ENCODE peak calls at places on chromosomes 3 and 15, in five cellular contexts. One of them, this sample, is unnamed.

GRCh38 chr3:58009026-58009748 is 965 bp downstream of the FLNB start:
- DNase-seq in right atrium auricular region: no peak
- DNase-seq in SK-N-SH: peak; percentile 72
- DNase-seq in mesendoderm: peak; percentile 40
- DNase-seq in psoas muscle: no peak
- DNase-seq in this sample: peak; percentile 83

GRCh38 chr15:73593278-73594074 is 39.7 kb downstream of the NPTN start:
- DNase-seq in psoas muscle: no peak
- DNase-seq in mesendoderm: no peak
- DNase-seq in SK-N-SH: peak; percentile 68
- DNase-seq in right atrium auricular region: no peak
- DNase-seq in this sample: no peak

GRCh38 chr3:112131111-112131510 is 1.9 kb downstream of the GCSAM start:
- DNase-seq in right atrium auricular region: no peak
- DNase-seq in SK-N-SH: no peak
- DNase-seq in mesendoderm: no peak
- DNase-seq in psoas muscle: no peak
- DNase-seq in this sample: no peak

GRCh38 chr15:95162521-95162920 is 931.2 kb downstream of the MCTP2 start:
- DNase-seq in mesendoderm: no peak
- DNase-seq in psoas muscle: no peak
- DNase-seq in SK-N-SH: no peak
- DNase-seq in right atrium auricular region: no peak
- DNase-seq in this sample: no peak

GRCh38 chr3:152307829-152308474 is 39.2 kb downstream of the MBNL1 start:
- DNase-seq in mesendoderm: peak; percentile 21
- DNase-seq in psoas muscle: no peak
- DNase-seq in right atrium auricular region: no peak
- DNase-seq in SK-N-SH: no peak
- DNase-seq in this sample: no peak

GRCh38 chr3:134640872-134641470 is 9.9 kb downstream of the KY start:
- DNase-seq in right atrium auricular region: peak; percentile 36
- DNase-seq in SK-N-SH: peak; percentile 64
- DNase-seq in psoas muscle: no peak
- DNase-seq in mesendoderm: peak; percentile 97
- DNase-seq in this sample: no peak

GRCh38 chr3:57169872-57170623 is 4.9 kb upstream of the IL17RD start:
- DNase-seq in SK-N-SH: peak; percentile 84
- DNase-seq in psoas muscle: peak; percentile 86
- DNase-seq in right atrium auricular region: peak; percentile 77
- DNase-seq in mesendoderm: peak; percentile 91
- DNase-seq in this sample: peak; percentile 66

GRCh38 chr3:127274200-127274599 is 13.6 kb downstream of the PRR20G start:
- DNase-seq in right atrium auricular region: peak; percentile 36
- DNase-seq in psoas muscle: no peak
- DNase-seq in mesendoderm: no peak
- DNase-seq in SK-N-SH: no peak
- DNase-seq in this sample: no peak

GRCh38 chr3:113626513-113627371 is 69.7 kb downstream of the USF3 start:
- DNase-seq in mesendoderm: peak; percentile 80
- DNase-seq in psoas muscle: peak; percentile 64
- DNase-seq in SK-N-SH: peak; percentile 73
- DNase-seq in right atrium auricular region: no peak
- DNase-seq in this sample: peak; percentile 69

GRCh38 chr3:54094926-54095325 is 27.4 kb upstream of the CACNA2D3 start:
- DNase-seq in right atrium auricular region: no peak
- DNase-seq in psoas muscle: no peak
- DNase-seq in mesendoderm: no peak
- DNase-seq in SK-N-SH: no peak
- DNase-seq in this sample: no peak

GRCh38 chr15:53739187-53739586 is 20.3 kb downstream of the WDR72 start:
- DNase-seq in mesendoderm: no peak
- DNase-seq in right atrium auricular region: no peak
- DNase-seq in SK-N-SH: no peak
- DNase-seq in psoas muscle: no peak
- DNase-seq in this sample: no peak

GRCh38 chr3:124826703-124827102 is 60.5 kb downstream of the ITGB5 start:
- DNase-seq in psoas muscle: no peak
- DNase-seq in right atrium auricular region: no peak
- DNase-seq in SK-N-SH: no peak
- DNase-seq in mesendoderm: peak; percentile 75
- DNase-seq in this sample: no peak

GRCh38 chr3:119967353-119968006 is 126.8 kb downstream of the GSK3B start:
- DNase-seq in SK-N-SH: no peak
- DNase-seq in right atrium auricular region: no peak
- DNase-seq in mesendoderm: no peak
- DNase-seq in psoas muscle: no peak
- DNase-seq in this sample: no peak

GRCh38 chr15:73575636-73576247 is 57.4 kb downstream of the NPTN start:
- DNase-seq in SK-N-SH: no peak
- DNase-seq in mesendoderm: no peak
- DNase-seq in right atrium auricular region: no peak
- DNase-seq in psoas muscle: no peak
- DNase-seq in this sample: no peak

GRCh38 chr3:3179407-3180094 is at the start of gene CRBN:
- DNase-seq in right atrium auricular region: peak; percentile 80
- DNase-seq in psoas muscle: peak; percentile 92
- DNase-seq in SK-N-SH: peak; percentile 98
- DNase-seq in mesendoderm: peak; percentile 92
- DNase-seq in this sample: peak; percentile 90

GRCh38 chr15:66595937-66596545 is 30.2 kb upstream of the LCTL start:
- DNase-seq in mesendoderm: no peak
- DNase-seq in right atrium auricular region: no peak
- DNase-seq in SK-N-SH: no peak
- DNase-seq in psoas muscle: no peak
- DNase-seq in this sample: no peak

GRCh38 chr3:26271848-26272247 is 350.7 kb upstream of the LRRC3B start:
- DNase-seq in SK-N-SH: no peak
- DNase-seq in right atrium auricular region: no peak
- DNase-seq in mesendoderm: no peak
- DNase-seq in psoas muscle: no peak
- DNase-seq in this sample: no peak

GRCh38 chr3:120487079-120487693 is 36.4 kb upstream of the FSTL1 start:
- DNase-seq in SK-N-SH: no peak
- DNase-seq in right atrium auricular region: no peak
- DNase-seq in mesendoderm: no peak
- DNase-seq in psoas muscle: no peak
- DNase-seq in this sample: no peak

GRCh38 chr15:99435761-99436346 is 129.9 kb upstream of the MEF2A start:
- DNase-seq in psoas muscle: peak; percentile 42
- DNase-seq in right atrium auricular region: peak; percentile 46
- DNase-seq in mesendoderm: no peak
- DNase-seq in SK-N-SH: no peak
- DNase-seq in this sample: no peak

GRCh38 chr3:157282261-157283191 is 122.6 kb upstream of the CCNL1 start:
- DNase-seq in psoas muscle: peak; percentile 52
- DNase-seq in SK-N-SH: no peak
- DNase-seq in right atrium auricular region: peak; percentile 74
- DNase-seq in mesendoderm: no peak
- DNase-seq in this sample: no peak

GRCh38 chr3:134294302-134294925 is 43.8 kb upstream of the RYK start:
- DNase-seq in SK-N-SH: no peak
- DNase-seq in psoas muscle: no peak
- DNase-seq in right atrium auricular region: no peak
- DNase-seq in mesendoderm: no peak
- DNase-seq in this sample: no peak

GRCh38 chr3:49872801-49873281 is 3.1 kb upstream of the CAMKV start:
- DNase-seq in right atrium auricular region: no peak
- DNase-seq in SK-N-SH: peak; percentile 56
- DNase-seq in psoas muscle: no peak
- DNase-seq in mesendoderm: peak; percentile 29
- DNase-seq in this sample: no peak
- H3K36me3 ChIP-seq in right atrium auricular region: no peaks in the 10 kb centered on the region
- H3K36me3 ChIP-seq in SK-N-SH: no peaks in the 10 kb centered on the region
- H3K36me3 ChIP-seq in psoas muscle: no peaks in the 10 kb centered on the region
- H3K36me3 ChIP-seq in mesendoderm: no peaks in the 10 kb centered on the region
- H3K36me3 ChIP-seq in this sample: no peaks in the 10 kb centered on the region

GRCh38 chr15:37900286-37901221 is 33.9 kb upstream of the TMCO5A start:
- DNase-seq in psoas muscle: no peak
- DNase-seq in right atrium auricular region: no peak
- DNase-seq in SK-N-SH: no peak
- DNase-seq in mesendoderm: no peak
- DNase-seq in this sample: no peak
- H3K4me3 ChIP-seq in psoas muscle: no peak overlapping the region
- H3K4me3 ChIP-seq in right atrium auricular region: no peak overlapping the region
- H3K4me3 ChIP-seq in SK-N-SH: peak overlapping the region; percentile 7
- H3K4me3 ChIP-seq in mesendoderm: no peak overlapping the region
- H3K4me3 ChIP-seq in this sample: no peak overlapping the region

GRCh38 chr3:50410593-50411139 is 51.3 kb upstream of the TMEM115 start:
- DNase-seq in psoas muscle: no peak
- DNase-seq in mesendoderm: no peak
- DNase-seq in right atrium auricular region: no peak
- DNase-seq in SK-N-SH: no peak
- DNase-seq in this sample: no peak
- H3K36me3 ChIP-seq in psoas muscle: no peaks in the 10 kb centered on the region
- H3K36me3 ChIP-seq in mesendoderm: no peaks in the 10 kb centered on the region
- H3K36me3 ChIP-seq in right atrium auricular region: no peaks in the 10 kb centered on the region
- H3K36me3 ChIP-seq in SK-N-SH: no peaks in the 10 kb centered on the region
- H3K36me3 ChIP-seq in this sample: no peaks in the 10 kb centered on the region

GRCh38 chr3:183943739-183944138 is 59.1 kb upstream of the PARL start:
- DNase-seq in right atrium auricular region: no peak
- DNase-seq in psoas muscle: no peak
- DNase-seq in mesendoderm: no peak
- DNase-seq in SK-N-SH: no peak
- DNase-seq in this sample: no peak

GRCh38 chr3:183941216-183941615 is 56.5 kb upstream of the PARL start:
- DNase-seq in psoas muscle: no peak
- DNase-seq in right atrium auricular region: no peak
- DNase-seq in SK-N-SH: no peak
- DNase-seq in mesendoderm: no peak
- DNase-seq in this sample: no peak

GRCh38 chr3:183931881-183932280 is 47.2 kb upstream of the PARL start:
- DNase-seq in right atrium auricular region: no peak
- DNase-seq in SK-N-SH: no peak
- DNase-seq in psoas muscle: no peak
- DNase-seq in mesendoderm: no peak
- DNase-seq in this sample: no peak

GRCh38 chr3:183933160-183933559 is 48.5 kb upstream of the PARL start:
- DNase-seq in psoas muscle: no peak
- DNase-seq in mesendoderm: no peak
- DNase-seq in right atrium auricular region: no peak
- DNase-seq in SK-N-SH: no peak
- DNase-seq in this sample: no peak

DNA sequence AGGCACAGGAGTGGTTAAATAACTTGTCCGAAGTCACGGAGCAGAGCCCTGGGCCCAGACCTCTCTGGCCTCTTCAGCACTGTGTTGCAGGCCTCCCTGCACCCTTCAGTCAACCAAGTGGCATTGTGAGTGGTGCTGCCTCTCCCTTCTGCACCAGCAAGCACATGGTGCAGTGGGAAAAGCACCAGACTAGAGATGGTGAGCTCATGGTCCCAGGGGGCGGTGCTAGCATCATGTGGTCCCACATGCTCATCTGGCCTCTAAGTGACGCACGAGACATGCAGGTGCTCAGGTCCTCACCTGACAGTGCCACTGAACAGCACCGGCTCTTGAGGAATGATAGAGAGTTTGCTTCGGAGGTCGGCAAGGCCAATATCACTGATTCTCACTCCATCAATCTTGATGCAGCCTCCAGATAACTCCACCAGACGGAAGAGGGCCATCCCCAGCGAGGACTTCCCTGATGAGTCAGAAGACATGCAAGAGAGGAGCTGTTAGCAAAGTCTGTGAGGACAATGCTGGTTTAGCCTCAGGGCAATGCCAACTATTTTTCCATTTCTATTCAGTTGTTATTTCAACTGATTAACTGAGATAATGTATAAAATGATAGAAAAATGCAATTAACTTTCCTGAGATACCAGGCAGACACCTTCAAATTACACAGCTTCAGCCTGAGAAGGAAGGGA is 53.1 kb upstream of the PARL start:
- DNase-seq in SK-N-SH: no peak
- DNase-seq in psoas muscle: no peak
- DNase-seq in mesendoderm: no peak
- DNase-seq in right atrium auricular region: no peak
- DNase-seq in this sample: no peak
- H3K4me3 ChIP-seq in SK-N-SH: no peak overlapping the region
- H3K4me3 ChIP-seq in psoas muscle: no peak overlapping the region
- H3K4me3 ChIP-seq in mesendoderm: no peak overlapping the region
- H3K4me3 ChIP-seq in right atrium auricular region: no peak overlapping the region
- H3K4me3 ChIP-seq in this sample: no peak overlapping the region

DNA sequence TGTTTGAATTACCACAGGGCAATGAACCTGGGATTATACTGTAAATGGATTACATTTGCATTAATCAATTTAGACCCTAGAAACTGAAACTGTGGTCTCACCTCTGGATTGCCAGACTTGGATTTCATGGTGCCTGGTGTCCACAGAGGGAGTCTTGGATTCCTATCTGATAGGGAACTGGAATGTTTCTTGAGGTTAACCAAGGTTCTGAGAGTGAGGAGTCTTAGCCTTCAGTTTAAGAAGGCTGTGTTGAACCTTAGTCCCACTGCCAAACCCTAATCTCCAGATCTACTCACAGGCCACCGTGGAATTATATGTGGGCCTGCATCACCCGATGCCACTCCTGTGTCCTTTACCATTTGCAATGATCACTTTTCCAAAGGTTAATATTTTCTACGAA is 88.1 kb downstream of the EFL1 start:
- DNase-seq in right atrium auricular region: no peak
- DNase-seq in SK-N-SH: no peak
- DNase-seq in mesendoderm: no peak
- DNase-seq in psoas muscle: no peak
- DNase-seq in this sample: no peak
- H3K36me3 ChIP-seq in right atrium auricular region: no peaks in the 10 kb centered on the region
- H3K36me3 ChIP-seq in SK-N-SH: peaks cover 3% of the 10 kb centered on the region
- H3K36me3 ChIP-seq in mesendoderm: no peaks in the 10 kb centered on the region
- H3K36me3 ChIP-seq in psoas muscle: no peaks in the 10 kb centered on the region
- H3K36me3 ChIP-seq in this sample: no peaks in the 10 kb centered on the region

GRCh38 chr3:30605005-30605404 is 1.4 kb upstream of the TGFBR2 start:
- DNase-seq in SK-N-SH: no peak
- DNase-seq in mesendoderm: no peak
- DNase-seq in right atrium auricular region: no peak
- DNase-seq in psoas muscle: no peak
- DNase-seq in this sample: no peak
- H3K4me3 ChIP-seq in SK-N-SH: no peak overlapping the region
- H3K4me3 ChIP-seq in mesendoderm: no peak overlapping the region
- H3K4me3 ChIP-seq in right atrium auricular region: no peak overlapping the region
- H3K4me3 ChIP-seq in psoas muscle: no peak overlapping the region
- H3K4me3 ChIP-seq in this sample: no peak overlapping the region

DNA sequence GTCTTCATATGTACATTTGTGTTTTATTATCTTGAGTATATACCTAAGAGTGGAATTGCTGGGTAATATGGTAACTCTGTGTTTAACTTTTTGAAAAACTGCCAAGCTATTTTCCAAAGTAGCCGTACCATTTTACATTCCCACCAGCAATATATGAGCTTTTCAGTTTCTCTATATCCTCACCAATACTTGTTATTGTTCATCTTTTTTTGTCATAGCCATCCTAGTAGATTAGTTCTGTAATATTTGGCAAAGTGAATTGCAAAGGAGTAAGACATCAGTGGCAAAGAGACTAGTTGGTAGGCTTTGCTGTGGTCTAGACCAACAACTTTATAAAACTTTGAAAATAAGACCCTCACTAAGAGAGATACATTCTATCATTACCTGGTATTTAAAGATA is 21.4 kb downstream of the OXSR1 start:
- DNase-seq in right atrium auricular region: no peak
- DNase-seq in psoas muscle: no peak
- DNase-seq in mesendoderm: no peak
- DNase-seq in SK-N-SH: no peak
- DNase-seq in this sample: no peak
- H3K36me3 ChIP-seq in right atrium auricular region: peaks cover 34% of the 10 kb centered on the region
- H3K36me3 ChIP-seq in psoas muscle: no peaks in the 10 kb centered on the region
- H3K36me3 ChIP-seq in mesendoderm: no peaks in the 10 kb centered on the region
- H3K36me3 ChIP-seq in SK-N-SH: peaks cover 50% of the 10 kb centered on the region
- H3K36me3 ChIP-seq in this sample: no peaks in the 10 kb centered on the region

This sample was measured in mucosa of descending colon.